ENCODE peak calls at places on chromosomes 3 and 15, in ten cellular contexts. One of them, this sample, is unnamed.

GRCh38 chr3:23406576-23406975 is 203.4 kb downstream of the UBE2E2 start:
- DNase-seq in IMR-90: peak
- DNase-seq in NB4: no peak
- DNase-seq in CD4-positive, alpha-beta T cell: no peak
- DNase-seq in cardiac muscle cell: no peak
- DNase-seq in foreskin fibroblast: peak
- DNase-seq in PC-9: peak
- DNase-seq in psoas muscle: no peak
- DNase-seq in dorsolateral prefrontal cortex: no peak
- DNase-seq in upper lobe of right lung: no peak
- DNase-seq in this sample: no peak

GRCh38 chr15:33068007-33068441 is 126.5 kb downstream of the FMN1 start:
- DNase-seq in IMR-90: no peak
- DNase-seq in NB4: peak
- DNase-seq in CD4-positive, alpha-beta T cell: no peak
- DNase-seq in cardiac muscle cell: no peak
- DNase-seq in foreskin fibroblast: peak
- DNase-seq in PC-9: peak
- DNase-seq in psoas muscle: peak
- DNase-seq in dorsolateral prefrontal cortex: no peak
- DNase-seq in upper lobe of right lung: peak
- DNase-seq in this sample: no peak

GRCh38 chr15:25181290-25182097 is 226.7 kb downstream of the SNRPN start:
- DNase-seq in IMR-90: no peak
- DNase-seq in NB4: no peak
- DNase-seq in CD4-positive, alpha-beta T cell: no peak
- DNase-seq in cardiac muscle cell: no peak
- DNase-seq in foreskin fibroblast: no peak
- DNase-seq in PC-9: no peak
- DNase-seq in psoas muscle: peak
- DNase-seq in dorsolateral prefrontal cortex: peak
- DNase-seq in upper lobe of right lung: peak
- DNase-seq in this sample: peak

GRCh38 chr3:56869157-56869889 is 67.6 kb upstream of the ARHGEF3 start:
- DNase-seq in IMR-90: peak
- DNase-seq in NB4: no peak
- DNase-seq in CD4-positive, alpha-beta T cell: no peak
- DNase-seq in cardiac muscle cell: no peak
- DNase-seq in foreskin fibroblast: no peak
- DNase-seq in PC-9: peak
- DNase-seq in psoas muscle: no peak
- DNase-seq in dorsolateral prefrontal cortex: no peak
- DNase-seq in upper lobe of right lung: no peak
- DNase-seq in this sample: no peak

GRCh38 chr3:42698216-42698910 is 4.2 kb downstream of the HHATL start:
- DNase-seq in IMR-90: no peak
- DNase-seq in NB4: no peak
- DNase-seq in CD4-positive, alpha-beta T cell: no peak
- DNase-seq in cardiac muscle cell: no peak
- DNase-seq in foreskin fibroblast: no peak
- DNase-seq in PC-9: no peak
- DNase-seq in psoas muscle: no peak
- DNase-seq in dorsolateral prefrontal cortex: no peak
- DNase-seq in upper lobe of right lung: no peak
- DNase-seq in this sample: no peak

GRCh38 chr3:31815631-31816440 is 165.2 kb downstream of the OSBPL10 start:
- DNase-seq in IMR-90: no peak
- DNase-seq in NB4: no peak
- DNase-seq in CD4-positive, alpha-beta T cell: no peak
- DNase-seq in cardiac muscle cell: no peak
- DNase-seq in foreskin fibroblast: no peak
- DNase-seq in PC-9: no peak
- DNase-seq in psoas muscle: no peak
- DNase-seq in dorsolateral prefrontal cortex: no peak
- DNase-seq in upper lobe of right lung: no peak
- DNase-seq in this sample: no peak

GRCh38 chr3:188389711-188390346 is 235.9 kb downstream of the LPP start:
- DNase-seq in IMR-90: no peak
- DNase-seq in NB4: no peak
- DNase-seq in CD4-positive, alpha-beta T cell: no peak
- DNase-seq in cardiac muscle cell: no peak
- DNase-seq in foreskin fibroblast: no peak
- DNase-seq in PC-9: no peak
- DNase-seq in psoas muscle: no peak
- DNase-seq in dorsolateral prefrontal cortex: no peak
- DNase-seq in upper lobe of right lung: no peak
- DNase-seq in this sample: no peak

GRCh38 chr3:105030211-105030610 is 336.5 kb upstream of the ALCAM start:
- DNase-seq in IMR-90: no peak
- DNase-seq in NB4: no peak
- DNase-seq in CD4-positive, alpha-beta T cell: no peak
- DNase-seq in cardiac muscle cell: no peak
- DNase-seq in foreskin fibroblast: no peak
- DNase-seq in PC-9: no peak
- DNase-seq in psoas muscle: no peak
- DNase-seq in dorsolateral prefrontal cortex: no peak
- DNase-seq in upper lobe of right lung: no peak
- DNase-seq in this sample: no peak

GRCh38 chr3:192758654-192759053 is 31.3 kb upstream of the FGF12 start:
- DNase-seq in IMR-90: no peak
- DNase-seq in NB4: no peak
- DNase-seq in CD4-positive, alpha-beta T cell: no peak
- DNase-seq in cardiac muscle cell: no peak
- DNase-seq in foreskin fibroblast: no peak
- DNase-seq in PC-9: peak
- DNase-seq in psoas muscle: no peak
- DNase-seq in dorsolateral prefrontal cortex: no peak
- DNase-seq in upper lobe of right lung: no peak
- DNase-seq in this sample: no peak

GRCh38 chr3:63386568-63386967 is 108.5 kb downstream of the SYNPR start:
- DNase-seq in IMR-90: no peak
- DNase-seq in NB4: no peak
- DNase-seq in CD4-positive, alpha-beta T cell: no peak
- DNase-seq in cardiac muscle cell: no peak
- DNase-seq in foreskin fibroblast: peak
- DNase-seq in PC-9: no peak
- DNase-seq in psoas muscle: no peak
- DNase-seq in dorsolateral prefrontal cortex: no peak
- DNase-seq in upper lobe of right lung: no peak
- DNase-seq in this sample: peak

GRCh38 chr15:71708741-71709140 is 101.6 kb upstream of the NR2E3 start:
- DNase-seq in IMR-90: peak
- DNase-seq in NB4: no peak
- DNase-seq in CD4-positive, alpha-beta T cell: no peak
- DNase-seq in cardiac muscle cell: peak
- DNase-seq in foreskin fibroblast: no peak
- DNase-seq in PC-9: no peak
- DNase-seq in psoas muscle: no peak
- DNase-seq in dorsolateral prefrontal cortex: no peak
- DNase-seq in upper lobe of right lung: no peak
- DNase-seq in this sample: no peak

GRCh38 chr3:114454592-114455251 is 160.9 kb downstream of the TIGIT start:
- DNase-seq in IMR-90: no peak
- DNase-seq in NB4: no peak
- DNase-seq in CD4-positive, alpha-beta T cell: no peak
- DNase-seq in cardiac muscle cell: peak
- DNase-seq in foreskin fibroblast: peak
- DNase-seq in PC-9: no peak
- DNase-seq in psoas muscle: no peak
- DNase-seq in dorsolateral prefrontal cortex: no peak
- DNase-seq in upper lobe of right lung: no peak
- DNase-seq in this sample: peak
- TF ChIP-seq CTCF in IMR-90: no peak
- TF ChIP-seq CTCF in NB4: no peak
- TF ChIP-seq CTCF in CD4-positive, alpha-beta T cell: no peak
- TF ChIP-seq CTCF in cardiac muscle cell: no peak
- TF ChIP-seq CTCF in foreskin fibroblast: no peak
- TF ChIP-seq CTCF in PC-9: no peak
- TF ChIP-seq CTCF in psoas muscle: no peak
- TF ChIP-seq CTCF in dorsolateral prefrontal cortex: no peak
- TF ChIP-seq CTCF in upper lobe of right lung: peak
- TF ChIP-seq CTCF in this sample: no peak

DNA sequence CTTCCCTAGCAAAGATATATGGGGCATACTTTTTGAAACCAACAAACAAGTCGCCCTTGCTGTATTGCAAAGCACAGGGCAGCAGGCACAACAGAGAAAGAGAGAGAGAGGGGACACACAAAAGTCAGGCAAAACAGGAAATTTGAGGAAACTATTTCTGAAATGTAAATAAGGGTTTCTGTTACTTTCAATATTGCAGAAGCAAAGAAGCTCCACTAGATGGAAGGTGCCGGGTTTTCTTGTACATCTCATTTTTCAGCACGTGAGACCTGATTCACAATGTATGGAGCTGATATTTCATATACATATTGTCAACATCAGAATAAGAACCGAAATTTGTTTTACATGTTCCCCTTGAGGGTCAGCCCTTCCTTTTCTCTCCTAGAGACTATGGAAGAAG is 127.4 kb downstream of the FOXP1 start:
- DNase-seq in IMR-90: peak
- DNase-seq in NB4: peak
- DNase-seq in CD4-positive, alpha-beta T cell: no peak
- DNase-seq in cardiac muscle cell: peak
- DNase-seq in foreskin fibroblast: no peak
- DNase-seq in PC-9: no peak
- DNase-seq in psoas muscle: no peak
- DNase-seq in dorsolateral prefrontal cortex: no peak
- DNase-seq in upper lobe of right lung: no peak
- DNase-seq in this sample: no peak
- TF ChIP-seq CTCF in IMR-90: no peak
- TF ChIP-seq CTCF in NB4: no peak
- TF ChIP-seq CTCF in CD4-positive, alpha-beta T cell: peak
- TF ChIP-seq CTCF in cardiac muscle cell: peak
- TF ChIP-seq CTCF in foreskin fibroblast: no peak
- TF ChIP-seq CTCF in PC-9: no peak
- TF ChIP-seq CTCF in psoas muscle: no peak
- TF ChIP-seq CTCF in dorsolateral prefrontal cortex: no peak
- TF ChIP-seq CTCF in upper lobe of right lung: no peak
- TF ChIP-seq CTCF in this sample: no peak

GRCh38 chr3:184389935-184390528 is 10.2 kb downstream of the CHRD start:
- DNase-seq in IMR-90: no peak
- DNase-seq in NB4: no peak
- DNase-seq in CD4-positive, alpha-beta T cell: no peak
- DNase-seq in cardiac muscle cell: no peak
- DNase-seq in foreskin fibroblast: no peak
- DNase-seq in PC-9: no peak
- DNase-seq in psoas muscle: no peak
- DNase-seq in dorsolateral prefrontal cortex: peak
- DNase-seq in upper lobe of right lung: no peak
- DNase-seq in this sample: no peak
- TF ChIP-seq CTCF in IMR-90: no peak
- TF ChIP-seq CTCF in NB4: no peak
- TF ChIP-seq CTCF in CD4-positive, alpha-beta T cell: no peak
- TF ChIP-seq CTCF in cardiac muscle cell: no peak
- TF ChIP-seq CTCF in foreskin fibroblast: no peak
- TF ChIP-seq CTCF in PC-9: no peak
- TF ChIP-seq CTCF in psoas muscle: no peak
- TF ChIP-seq CTCF in dorsolateral prefrontal cortex: no peak
- TF ChIP-seq CTCF in upper lobe of right lung: no peak
- TF ChIP-seq CTCF in this sample: no peak

GRCh38 chr3:129597087-129597791 is 9.2 kb downstream of the PLXND1 start:
- DNase-seq in IMR-90: peak
- DNase-seq in NB4: no peak
- DNase-seq in CD4-positive, alpha-beta T cell: no peak
- DNase-seq in cardiac muscle cell: peak
- DNase-seq in foreskin fibroblast: peak
- DNase-seq in PC-9: no peak
- DNase-seq in psoas muscle: no peak
- DNase-seq in dorsolateral prefrontal cortex: no peak
- DNase-seq in upper lobe of right lung: no peak
- DNase-seq in this sample: no peak

GRCh38 chr3:129595544-129596193 is 10.8 kb downstream of the PLXND1 start:
- DNase-seq in IMR-90: no peak
- DNase-seq in NB4: no peak
- DNase-seq in CD4-positive, alpha-beta T cell: no peak
- DNase-seq in cardiac muscle cell: no peak
- DNase-seq in foreskin fibroblast: peak
- DNase-seq in PC-9: no peak
- DNase-seq in psoas muscle: no peak
- DNase-seq in dorsolateral prefrontal cortex: no peak
- DNase-seq in upper lobe of right lung: no peak
- DNase-seq in this sample: no peak

GRCh38 chr3:129594907-129595390 is 11.5 kb downstream of the PLXND1 start:
- DNase-seq in IMR-90: no peak
- DNase-seq in NB4: no peak
- DNase-seq in CD4-positive, alpha-beta T cell: no peak
- DNase-seq in cardiac muscle cell: no peak
- DNase-seq in foreskin fibroblast: no peak
- DNase-seq in PC-9: no peak
- DNase-seq in psoas muscle: no peak
- DNase-seq in dorsolateral prefrontal cortex: no peak
- DNase-seq in upper lobe of right lung: no peak
- DNase-seq in this sample: no peak

GRCh38 chr3:129597792-129598381 is 8.6 kb downstream of the PLXND1 start:
- DNase-seq in IMR-90: peak
- DNase-seq in NB4: no peak
- DNase-seq in CD4-positive, alpha-beta T cell: no peak
- DNase-seq in cardiac muscle cell: peak
- DNase-seq in foreskin fibroblast: peak
- DNase-seq in PC-9: no peak
- DNase-seq in psoas muscle: no peak
- DNase-seq in dorsolateral prefrontal cortex: no peak
- DNase-seq in upper lobe of right lung: no peak
- DNase-seq in this sample: peak

GRCh38 chr3:129596194-129597086 is 10.0 kb downstream of the PLXND1 start:
- DNase-seq in IMR-90: peak
- DNase-seq in NB4: peak
- DNase-seq in CD4-positive, alpha-beta T cell: no peak
- DNase-seq in cardiac muscle cell: peak
- DNase-seq in foreskin fibroblast: peak
- DNase-seq in PC-9: no peak
- DNase-seq in psoas muscle: peak
- DNase-seq in dorsolateral prefrontal cortex: peak
- DNase-seq in upper lobe of right lung: peak
- DNase-seq in this sample: peak
- TF ChIP-seq CTCF in IMR-90: no peak
- TF ChIP-seq CTCF in NB4: no peak
- TF ChIP-seq CTCF in CD4-positive, alpha-beta T cell: no peak
- TF ChIP-seq CTCF in cardiac muscle cell: no peak
- TF ChIP-seq CTCF in foreskin fibroblast: no peak
- TF ChIP-seq CTCF in PC-9: no peak
- TF ChIP-seq CTCF in psoas muscle: no peak
- TF ChIP-seq CTCF in dorsolateral prefrontal cortex: no peak
- TF ChIP-seq CTCF in upper lobe of right lung: peak
- TF ChIP-seq CTCF in this sample: no peak

GRCh38 chr3:78857494-78858111 is 910.2 kb downstream of the ROBO1 start:
- DNase-seq in IMR-90: no peak
- DNase-seq in NB4: no peak
- DNase-seq in CD4-positive, alpha-beta T cell: no peak
- DNase-seq in cardiac muscle cell: peak
- DNase-seq in foreskin fibroblast: no peak
- DNase-seq in PC-9: no peak
- DNase-seq in psoas muscle: no peak
- DNase-seq in dorsolateral prefrontal cortex: no peak
- DNase-seq in upper lobe of right lung: no peak
- DNase-seq in this sample: peak
- TF ChIP-seq CTCF in IMR-90: no peak
- TF ChIP-seq CTCF in NB4: no peak
- TF ChIP-seq CTCF in CD4-positive, alpha-beta T cell: no peak
- TF ChIP-seq CTCF in cardiac muscle cell: peak
- TF ChIP-seq CTCF in foreskin fibroblast: no peak
- TF ChIP-seq CTCF in PC-9: no peak
- TF ChIP-seq CTCF in psoas muscle: no peak
- TF ChIP-seq CTCF in dorsolateral prefrontal cortex: no peak
- TF ChIP-seq CTCF in upper lobe of right lung: no peak
- TF ChIP-seq CTCF in this sample: peak

GRCh38 chr3:64928683-64929082 is 240.9 kb upstream of the ADAMTS9 start:
- DNase-seq in IMR-90: no peak
- DNase-seq in NB4: no peak
- DNase-seq in CD4-positive, alpha-beta T cell: no peak
- DNase-seq in cardiac muscle cell: no peak
- DNase-seq in foreskin fibroblast: no peak
- DNase-seq in PC-9: no peak
- DNase-seq in psoas muscle: no peak
- DNase-seq in dorsolateral prefrontal cortex: no peak
- DNase-seq in upper lobe of right lung: no peak
- DNase-seq in this sample: no peak
- TF ChIP-seq CTCF in IMR-90: no peak
- TF ChIP-seq CTCF in NB4: no peak
- TF ChIP-seq CTCF in CD4-positive, alpha-beta T cell: no peak
- TF ChIP-seq CTCF in cardiac muscle cell: no peak
- TF ChIP-seq CTCF in foreskin fibroblast: no peak
- TF ChIP-seq CTCF in PC-9: no peak
- TF ChIP-seq CTCF in psoas muscle: peak
- TF ChIP-seq CTCF in dorsolateral prefrontal cortex: no peak
- TF ChIP-seq CTCF in upper lobe of right lung: no peak
- TF ChIP-seq CTCF in this sample: no peak

This sample was measured in BE2C.